ENCODE peak calls at places on chromosomes 1 and 21, in seven cellular contexts. E, Q, N, U, I, C and L are unnamed samples.
A peak's percentile ranks its signal among the peaks of the same experiment; 100 is the strongest.

GRCh38 chr1:207605444-207606361 is 39.2 kb upstream of the CR1L start:
- DNase-seq in N (no peak), C (no peak), E (no peak), I (no peak), U (no peak), Q (no peak), L (no peak)

GRCh38 chr1:205076245-205076761 is 8.0 kb downstream of the TMEM81 start:
- DNase-seq in I (no peak), Q (no peak), U (no peak), N (no peak), E (no peak), C (no peak), L (no peak)

GRCh38 chr1:204301171-204301957 is 58.4 kb downstream of the PLEKHA6 start:
- DNase-seq in C (no peak), E (no peak), Q (no peak), N (no peak), U (no peak), I (no peak), L (no peak)

GRCh38 chr1:154869351-154870116 is 547 bp downstream of the KCNN3 start:
- DNase-seq in E (no peak), U (peak; percentile 63), I (peak; percentile 28), N (peak; percentile 42), C (no peak), Q (no peak), L (no peak)

GRCh38 chr1:200641175-200641489 is 20.6 kb upstream of the KIF14 start:
- DNase-seq in C (no peak), N (no peak), U (peak; percentile 38), Q (no peak), I (no peak), E (no peak), L (no peak)

GRCh38 chr1:54481201-54481884 is 66.7 kb upstream of the ACOT11 start:
- DNase-seq in C (no peak), N (no peak), U (no peak), E (no peak), I (no peak), Q (no peak), L (no peak)

GRCh38 chr1:4527819-4528218 is 126.6 kb upstream of the AJAP1 start:
- DNase-seq in Q (no peak), N (no peak), U (no peak), E (no peak), C (no peak), I (no peak), L (no peak)

GRCh38 chr21:32048353-32048752 is 175.5 kb downstream of the HUNK start:
- DNase-seq in I (no peak), Q (no peak), N (no peak), E (no peak), U (no peak), C (no peak), L (no peak)

GRCh38 chr1:246000638-246001015 is 506.5 kb downstream of the SMYD3 start:
- DNase-seq in Q (no peak), I (no peak), U (no peak), C (no peak), N (no peak), E (no peak), L (no peak)

GRCh38 chr1:38208720-38209632 is 162.4 kb upstream of the POU3F1 start:
- DNase-seq in C (no peak), I (no peak), Q (no peak), E (no peak), N (no peak), U (peak; percentile 11), L (no peak)

GRCh38 chr21:34523019-34523418 is 11.0 kb upstream of the KCNE1 start:
- DNase-seq in Q (no peak), C (no peak), U (no peak), N (no peak), I (no peak), E (no peak), L (no peak)

GRCh38 chr1:79198841-79199240 is 192.3 kb upstream of the ADGRL4 start:
- DNase-seq in I (no peak), N (no peak), C (no peak), E (no peak), U (peak; percentile 62), Q (no peak), L (no peak)

GRCh38 chr1:100354971-100355394 is 2.7 kb downstream of the CDC14A start:
- DNase-seq in C (no peak), N (peak; percentile 24), Q (no peak), E (no peak), U (peak; percentile 18), I (peak; percentile 33), L (peak; percentile 42)

GRCh38 chr1:66085600-66085999 is 292.9 kb downstream of the PDE4B start:
- DNase-seq in U (no peak), Q (no peak), N (no peak), E (no peak), C (no peak), I (no peak), L (no peak)

GRCh38 chr21:43269461-43269860 is 100.7 kb downstream of the CRYAA start:
- DNase-seq in N (no peak), U (no peak), C (peak; percentile 36), E (no peak), Q (no peak), I (no peak), L (peak; percentile 59)

GRCh38 chr1:32991819-32992488 is 27.3 kb upstream of the RNF19B start:
- DNase-seq in I (no peak), E (no peak), Q (peak; percentile 73), N (no peak), C (no peak), U (no peak), L (no peak)

GRCh38 chr1:32695098-32695904 is 7.3 kb downstream of the SYNC start:
- DNase-seq in E (no peak), C (no peak), I (peak; percentile 67), U (peak; percentile 86), Q (peak; percentile 81), N (peak; percentile 39), L (no peak)

GRCh38 chr1:170887726-170888125 is 47.6 kb upstream of the MROH9 start:
- DNase-seq in E (no peak), Q (no peak), C (no peak), I (no peak), U (no peak), N (no peak), L (no peak)

DNA sequence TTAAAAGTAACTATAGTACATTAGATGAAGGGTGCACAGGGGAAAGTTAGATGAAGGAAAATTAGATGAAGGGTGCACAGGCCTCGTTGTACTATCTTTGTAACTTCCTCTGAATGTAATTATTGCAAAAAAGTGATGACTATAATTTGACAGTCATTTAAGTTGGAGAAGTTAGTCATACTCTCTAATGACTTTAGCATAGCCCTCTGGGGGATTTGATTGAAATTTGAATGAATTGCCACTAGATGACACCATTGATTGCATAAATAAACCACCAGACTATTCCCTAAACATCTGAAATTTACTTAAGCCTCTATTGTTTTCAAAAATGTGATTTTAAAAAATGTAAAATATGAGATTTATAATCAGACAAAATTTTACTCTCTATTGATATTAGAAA is 102.6 kb downstream of the TPR start:
- DNase-seq in E (no peak), Q (no peak), U (peak; percentile 22), I (no peak), C (no peak), N (no peak), L (no peak)
- TF ChIP-seq CTCF in E (no peak), Q (no peak), U (peak; percentile 13), I (no peak), C (no peak), N (no peak), L (no peak)

DNA sequence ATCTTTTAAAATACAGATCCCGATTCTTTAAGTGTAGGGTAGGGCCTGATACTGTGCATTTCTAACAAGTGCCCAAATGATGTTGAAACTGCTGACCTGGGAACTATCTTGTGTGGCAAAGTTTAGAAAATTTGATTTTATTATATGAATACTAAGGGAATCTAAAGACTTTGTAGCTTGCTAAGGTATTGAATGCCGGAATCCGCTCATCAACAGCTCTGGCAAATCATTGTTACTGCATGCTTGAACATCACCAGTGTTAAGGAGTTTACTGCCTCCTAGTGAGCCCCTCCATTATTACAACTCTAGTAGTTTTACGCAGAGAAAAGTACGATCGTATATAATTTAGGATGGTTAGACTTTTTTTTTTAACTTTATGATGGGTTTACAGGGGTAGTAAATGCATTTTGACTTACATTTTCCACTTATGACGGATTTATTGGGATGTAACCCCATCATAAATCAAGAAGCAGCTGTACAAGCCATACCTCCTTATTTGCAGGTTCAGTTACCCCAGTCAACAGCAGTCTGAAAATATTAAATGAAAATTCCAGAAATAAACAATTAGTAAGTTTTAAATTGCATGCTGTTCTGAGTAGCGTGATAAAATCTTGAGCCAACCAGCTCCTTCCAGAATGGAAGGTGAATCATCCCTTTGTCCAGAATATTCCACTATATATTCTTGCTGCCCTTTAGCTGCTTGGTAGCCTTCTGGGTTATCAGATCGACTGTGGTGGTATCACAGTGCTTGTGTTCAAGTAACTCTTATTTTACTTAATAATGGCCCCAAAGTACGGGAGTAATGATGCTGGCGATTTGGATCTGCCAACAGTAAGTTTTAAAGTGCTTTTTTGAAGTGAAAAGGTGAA is 898 bp downstream of the TYW3 start:
- DNase-seq in Q (no peak), E (peak; percentile 12), N (peak; percentile 82), U (peak; percentile 81), C (peak; percentile 57), I (no peak), L (peak; percentile 46)
- TF ChIP-seq CTCF in Q (peak; percentile 71), E (peak; percentile 66), N (peak; percentile 77), U (peak; percentile 77), C (peak; percentile 61), I (peak; percentile 70), L (peak; percentile 80)

GRCh38 chr1:202286622-202287097 is 55.1 kb downstream of the UBE2T start:
- DNase-seq in Q (no peak), I (peak; percentile 26), E (no peak), N (no peak), U (peak; percentile 84), C (no peak), L (no peak)

GRCh38 chr1:202285908-202286307 is 55.8 kb downstream of the UBE2T start:
- DNase-seq in E (no peak), I (no peak), Q (no peak), U (no peak), N (no peak), C (no peak), L (no peak)

GRCh38 chr1:202288177-202288576 is 53.6 kb downstream of the UBE2T start:
- DNase-seq in Q (no peak), I (no peak), U (no peak), N (no peak), C (no peak), E (no peak), L (no peak)

GRCh38 chr1:202289009-202289408 is 52.7 kb downstream of the UBE2T start:
- DNase-seq in E (no peak), U (no peak), C (no peak), N (no peak), Q (no peak), I (no peak), L (no peak)

DNA sequence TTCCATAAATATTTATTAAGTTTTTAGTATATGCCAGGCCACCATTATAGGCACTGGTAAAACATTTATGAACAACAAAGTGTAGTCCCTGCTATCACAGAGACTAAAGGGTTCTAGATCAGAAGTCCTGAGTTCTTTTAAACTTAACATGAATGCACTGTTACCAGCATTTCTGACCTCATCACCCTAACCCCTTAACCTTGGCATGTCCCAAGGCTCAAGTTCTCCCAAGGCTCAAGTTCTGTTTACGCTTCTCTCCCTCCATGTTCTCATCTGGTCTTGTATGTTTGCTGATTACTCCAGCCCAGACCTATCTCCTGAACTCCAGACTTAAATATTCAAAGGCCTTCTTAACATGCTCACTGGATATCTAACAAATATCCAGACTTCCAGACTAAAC is 54.5 kb downstream of the UBE2T start:
- DNase-seq in U (no peak), Q (no peak), E (no peak), I (no peak), N (no peak), C (no peak), L (no peak)
- TF ChIP-seq CTCF in U (no peak), Q (no peak), E (no peak), I (no peak), N (no peak), C (no peak), L (no peak)

GRCh38 chr1:50969611-50970507 is at the start of gene CDKN2C:
- DNase-seq in I (peak; percentile 72), N (peak; percentile 70), Q (peak; percentile 89), C (peak; percentile 43), E (peak; percentile 38), U (peak; percentile 87), L (peak; percentile 73)
- TF ChIP-seq CTCF in I (no peak), N (peak; percentile 32), Q (no peak), C (no peak), E (peak; percentile 23), U (peak; percentile 7), L (no peak)